ENCODE peak calls at places on chromosomes 4 and X, in four cellular contexts. I, S, O and B are unnamed samples.

GRCh38 chr4:144685916-144686315 is 40.0 kb downstream of the HHIP start:
- DNase-seq in I (no peak), S (no peak), O (no peak), B (no peak)

GRCh38 chrX:41334866-41335589 is 1.1 kb downstream of the DDX3X start:
- DNase-seq in I (peak; percentile 15), S (peak; percentile 63), O (peak; percentile 43), B (peak; percentile 76)

GRCh38 chr4:76892001-76892400 is 5.9 kb downstream of the SOWAHB start:
- DNase-seq in I (no peak), S (no peak), O (no peak), B (no peak)

GRCh38 chr4:120716346-120716745 is 206.2 kb downstream of the PRDM5 start:
- DNase-seq in I (no peak), S (no peak), O (no peak), B (no peak)

GRCh38 chr4:77155631-77156345 is 1.2 kb upstream of the CCNG2 start:
- DNase-seq in I (no peak), S (no peak), O (no peak), B (no peak)

GRCh38 chrX:3384330-3384729 is 37.9 kb upstream of the MXRA5 start:
- DNase-seq in I (no peak), S (no peak), O (no peak), B (no peak)

GRCh38 chr4:77158487-77158861 is 1.5 kb downstream of the CCNG2 start:
- DNase-seq in I (no peak), S (no peak), O (no peak), B (no peak)

GRCh38 chrX:30888526-30889146 is 418 bp downstream of the TAB3 start:
- DNase-seq in I (no peak), S (no peak), O (peak; percentile 18), B (no peak)

GRCh38 chr4:73208376-73208775 is 50.2 kb downstream of the ANKRD17 start:
- DNase-seq in I (no peak), S (no peak), O (no peak), B (no peak)

GRCh38 chrX:110965409-110965808 is 130.6 kb upstream of the PAK3 start:
- DNase-seq in I (no peak), S (no peak), O (no peak), B (no peak)

GRCh38 chr4:55396305-55397023 is 707 bp downstream of the TMEM165 start:
- DNase-seq in I (no peak), S (peak; percentile 52), O (peak; percentile 43), B (peak; percentile 59)

GRCh38 chrX:119570351-119570835 is 4.0 kb upstream of the UBE2A start:
- DNase-seq in I (no peak), S (no peak), O (no peak), B (no peak)

GRCh38 chrX:119565110-119565663 is at the start of gene STEEP1:
- DNase-seq in I (peak; percentile 76), S (peak; percentile 95), O (peak; percentile 92), B (peak; percentile 93)
- H3K4me3 ChIP-seq in I (peak within 1 kb of the TSS; percentile 61), S (peak within 1 kb of the TSS; percentile 66), O (peak within 1 kb of the TSS; percentile 86), B (peak within 1 kb of the TSS; percentile 61)

GRCh38 chrX:18076434-18076833 is 144.3 kb downstream of the BEND2 start:
- DNase-seq in I (no peak), S (no peak), O (no peak), B (no peak)
- TF ChIP-seq CTCF in I (no peak), S (no peak), O (no peak), B (no peak)

GRCh38 chrX:48478806-48479205 is 2.8 kb downstream of the FTSJ1 start:
- DNase-seq in I (no peak), S (no peak), O (no peak), B (no peak)
- H3K36me3 ChIP-seq in I (no peaks in the 10 kb centered on the region), S (no peaks in the 10 kb centered on the region), O (no peaks in the 10 kb centered on the region), B (peaks cover 7% of the 10 kb centered on the region)

GRCh38 chr4:22515888-22516541 is at the start of gene ADGRA3:
- DNase-seq in I (peak; percentile 52), S (peak; percentile 77), O (peak; percentile 81), B (peak; percentile 60)
- H3K4me3 ChIP-seq in I (peak within 1 kb of the TSS; percentile 70), S (peak within 1 kb of the TSS; percentile 72), O (peak within 1 kb of the TSS; percentile 62), B (peak within 1 kb of the TSS; percentile 45)

DNA sequence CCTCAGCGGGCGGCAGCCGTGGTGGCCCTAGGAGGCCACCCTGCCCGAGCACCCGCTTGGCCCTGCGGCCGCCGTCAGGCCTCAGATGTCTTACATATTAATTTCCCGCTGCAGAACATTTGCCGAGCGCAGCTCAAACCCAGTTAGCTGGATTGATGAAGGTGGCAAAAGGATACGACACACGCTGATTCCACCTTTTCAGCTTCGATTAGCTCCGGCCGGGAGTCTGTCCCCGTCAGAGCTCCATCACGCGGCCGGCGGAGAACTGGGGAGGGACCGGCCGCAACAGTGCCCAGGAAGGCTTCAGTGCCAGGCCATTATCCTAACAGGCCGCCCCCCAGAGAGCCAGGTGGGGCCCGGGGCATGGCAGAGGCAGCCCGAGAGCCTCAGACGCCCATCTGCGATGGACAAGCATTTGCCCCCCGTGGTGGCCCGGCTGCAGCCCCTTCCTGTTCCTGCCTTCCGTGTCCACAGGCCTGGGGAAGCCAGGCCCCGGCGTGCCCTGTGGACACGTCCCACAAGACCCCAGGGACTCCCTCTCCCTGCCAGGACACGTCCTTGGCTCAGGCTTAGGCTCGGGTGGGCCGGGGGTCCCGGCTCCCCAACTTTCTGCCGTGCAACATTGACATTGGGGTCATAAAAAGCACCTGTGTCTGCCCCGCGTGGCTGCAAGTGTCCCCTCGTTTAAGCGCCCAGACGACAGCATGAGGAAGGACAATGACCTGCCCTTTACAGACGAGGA is 133.8 kb upstream of the NKX1-1 start:
- DNase-seq in I (no peak), S (no peak), O (no peak), B (no peak)
- TF ChIP-seq CTCF in I (no peak), S (no peak), O (no peak), B (no peak)

DNA sequence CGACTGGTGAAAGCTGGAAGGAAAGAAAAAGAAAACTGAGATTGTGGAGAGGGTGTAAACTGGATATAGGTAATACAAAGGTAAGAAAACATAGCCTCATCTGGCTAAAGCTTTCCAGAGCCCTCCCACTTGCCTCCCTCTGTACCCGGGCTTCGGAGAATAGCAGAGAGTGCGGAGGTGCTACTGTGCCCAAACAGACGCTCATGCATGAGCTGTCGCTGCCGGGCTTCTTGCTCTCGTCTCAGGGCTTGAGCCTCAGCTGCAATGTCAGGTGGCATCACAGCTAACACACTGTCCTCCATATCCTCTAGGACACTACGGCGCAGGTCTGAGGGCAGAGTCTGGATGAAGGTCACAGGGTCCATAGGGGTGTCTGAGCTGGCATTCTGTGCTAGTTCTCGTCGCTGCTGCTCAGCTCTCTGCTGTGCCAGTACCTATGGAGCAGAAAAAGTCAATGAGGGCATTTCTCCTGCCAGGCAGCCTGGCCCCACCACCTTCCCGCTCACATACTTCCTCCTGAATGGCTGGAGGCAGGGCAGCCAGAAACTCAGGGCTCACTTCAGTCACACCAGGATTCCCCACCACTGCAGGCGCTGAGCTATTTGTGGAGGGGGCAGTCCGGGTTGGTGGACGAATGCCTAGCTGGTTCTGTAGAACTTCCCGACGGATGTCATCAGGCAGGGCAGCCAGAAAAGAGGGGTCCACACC is 116.7 kb upstream of the HSD17B10 start:
- DNase-seq in I (no peak), S (no peak), O (no peak), B (no peak)
- H3K36me3 ChIP-seq in I (peaks cover 7% of the 10 kb centered on the region), S (no peaks in the 10 kb centered on the region), O (peaks cover 22% of the 10 kb centered on the region), B (peaks cover 84% of the 10 kb centered on the region)

DNA sequence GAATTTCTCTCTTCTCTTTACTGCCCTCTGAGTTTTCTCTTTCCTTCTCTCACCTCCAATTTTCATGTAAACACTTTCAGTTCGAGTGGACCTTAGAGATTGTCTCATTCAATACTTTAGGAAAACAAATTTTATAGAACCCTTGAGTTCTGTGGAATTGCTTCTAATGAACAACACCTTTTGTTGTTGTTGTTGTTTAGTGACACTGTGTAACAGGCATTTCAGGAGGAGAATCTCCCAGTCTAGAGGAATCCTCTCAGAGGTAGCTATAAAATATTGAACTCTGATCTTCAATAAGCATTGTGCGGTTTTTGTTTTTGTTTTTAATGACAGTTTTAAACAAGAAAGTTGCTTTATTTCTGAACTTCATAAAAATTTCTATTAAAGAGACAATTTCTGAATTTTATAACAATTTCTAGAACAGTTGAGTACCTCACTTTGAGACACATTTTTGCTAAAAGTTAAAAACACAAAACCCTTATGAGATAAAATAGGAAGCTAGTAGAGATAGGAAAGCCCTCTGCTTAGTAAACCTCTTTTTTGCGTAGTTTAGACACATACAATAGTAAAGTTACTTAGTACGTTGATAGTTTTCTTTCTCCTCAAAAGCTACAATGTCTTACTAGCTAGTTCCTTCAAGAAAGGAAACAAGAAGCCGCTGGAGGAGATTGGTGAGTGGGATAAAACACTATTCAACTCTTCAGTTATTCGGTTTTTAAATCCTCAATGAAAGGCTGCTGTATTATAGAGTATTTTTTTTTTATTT is 38.8 kb downstream of the CLCN3 start:
- DNase-seq in I (no peak), S (no peak), O (no peak), B (no peak)
- H3K4me3 ChIP-seq in I (peak overlapping the region; percentile 54), S (no peak overlapping the region), O (peak overlapping the region; percentile 24), B (peak overlapping the region; percentile 17)

DNA sequence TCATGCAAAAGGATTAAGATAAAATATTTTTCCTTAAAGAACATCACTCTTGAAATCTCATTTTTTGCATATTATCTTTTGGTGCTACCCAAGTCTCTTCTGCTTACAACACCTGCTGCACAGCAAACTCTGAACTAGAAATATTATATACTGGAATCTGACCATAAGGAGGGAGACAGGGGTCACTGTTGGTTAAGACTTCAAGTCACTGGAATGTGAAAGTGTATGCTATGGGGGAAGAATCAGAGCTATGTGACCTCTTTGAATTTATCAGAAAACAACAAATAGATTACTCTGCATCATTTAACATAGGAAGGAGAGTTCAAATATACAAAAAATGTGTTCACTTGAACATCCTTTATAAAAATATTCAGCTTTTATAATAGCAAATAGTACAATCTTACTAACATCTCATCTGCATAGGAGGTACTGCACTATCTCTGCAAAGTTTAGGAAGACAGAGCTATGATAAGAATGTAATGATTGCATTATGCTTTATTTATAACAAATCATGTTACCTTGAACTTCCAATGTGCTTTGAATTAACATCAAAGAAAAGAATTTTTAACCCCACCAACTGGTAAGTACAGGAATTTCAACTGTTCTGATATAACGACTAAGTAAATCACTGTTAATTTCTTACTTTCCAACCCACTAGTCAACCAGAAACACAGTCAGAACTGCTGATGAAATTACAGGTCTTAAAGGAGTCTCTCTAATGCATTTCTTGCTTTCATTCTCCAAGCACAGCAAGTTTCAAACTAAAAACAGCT is 69.8 kb downstream of the ZNF827 start:
- DNase-seq in I (no peak), S (no peak), O (peak; percentile 37), B (no peak)
- TF ChIP-seq CTCF in I (no peak), S (no peak), O (no peak), B (no peak)